ENCODE peak calls at places on chromosomes 1 and 21, in ten cellular contexts. T, O, D, M, E, I, Q, Z, P and V are unnamed samples. For H3K4me1, the result is how much of the 10 kb centered on the place peaks cover.

GRCh38 chr1:12486401-12487005 is 131.5 kb downstream of the DHRS3 start:
- DNase-seq in T (peak), O (no peak), D (peak), M (no peak), E (no peak), I (peak), Q (no peak), Z (no peak), P (no peak), V (no peak)

GRCh38 chr1:205381305-205381704 is 24.6 kb upstream of the KLHDC8A start:
- DNase-seq in T (no peak), O (no peak), D (no peak), M (no peak), E (no peak), I (no peak), Q (no peak), Z (no peak), P (no peak), V (no peak)

GRCh38 chr21:31660134-31660565 is 657 bp downstream of the SOD1 start:
- DNase-seq in T (no peak), O (no peak), D (no peak), M (peak), E (no peak), I (peak), Q (peak), Z (peak), P (peak), V (no peak)

GRCh38 chr1:228149341-228150020 is at the start of gene GJC2:
- DNase-seq in T (no peak), O (no peak), D (peak), M (peak), E (no peak), I (peak), Q (no peak), Z (no peak), P (no peak), V (peak)

GRCh38 chr1:161872506-161872905 is 106.4 kb downstream of the ATF6 start:
- DNase-seq in T (no peak), O (peak), D (no peak), M (no peak), E (no peak), I (no peak), Q (no peak), Z (no peak), P (peak), V (no peak)

GRCh38 chr1:2590233-2591141 is 3.9 kb downstream of the PRXL2B start:
- DNase-seq in T (no peak), O (no peak), D (no peak), M (no peak), E (no peak), I (no peak), Q (no peak), Z (no peak), P (no peak), V (no peak)

GRCh38 chr1:231512147-231512698 is 16.2 kb upstream of the TSNAX start:
- DNase-seq in T (peak), O (peak), D (peak), M (no peak), E (no peak), I (no peak), Q (no peak), Z (no peak), P (no peak), V (no peak)

GRCh38 chr1:71438626-71439025 is 357.8 kb upstream of the ZRANB2 start:
- DNase-seq in T (no peak), O (no peak), D (no peak), M (no peak), E (no peak), I (no peak), Q (no peak), Z (no peak), P (no peak), V (no peak)

GRCh38 chr1:86913399-86913895 is 479 bp downstream of the SELENOF start:
- DNase-seq in T (peak), O (peak), D (peak), M (peak), E (peak), I (peak), Q (peak), Z (peak), P (no peak), V (peak)

GRCh38 chr1:201016211-201016651 is 7.3 kb downstream of the KIF21B start:
- DNase-seq in T (no peak), O (peak), D (peak), M (peak), E (no peak), I (peak), Q (peak), Z (peak), P (peak), V (no peak)

GRCh38 chr1:207017615-207018559 is 14.7 kb downstream of the C1orf116 start:
- DNase-seq in T (no peak), O (no peak), D (peak), M (peak), E (no peak), I (no peak), Q (peak), Z (peak), P (no peak), V (peak)

GRCh38 chr1:188423088-188423487 is 1594.3 kb downstream of the PLA2G4A start:
- DNase-seq in T (no peak), O (peak), D (no peak), M (no peak), E (no peak), I (no peak), Q (no peak), Z (no peak), P (no peak), V (no peak)

GRCh38 chr1:45623972-45624371 is at the start of gene CCDC17:
- DNase-seq in T (no peak), O (no peak), D (peak), M (no peak), E (no peak), I (no peak), Q (no peak), Z (no peak), P (no peak), V (no peak)

GRCh38 chr1:32249831-32250525 is 1.1 kb upstream of the LCK start:
- DNase-seq in T (no peak), O (no peak), D (no peak), M (no peak), E (peak), I (peak), Q (no peak), Z (peak), P (peak), V (peak)

GRCh38 chr1:25477448-25478034 is 46.8 kb downstream of the MACO1 start:
- DNase-seq in T (no peak), O (no peak), D (no peak), M (no peak), E (no peak), I (no peak), Q (no peak), Z (no peak), P (no peak), V (no peak)

GRCh38 chr1:28833396-28833795 is 21.4 kb downstream of the OPRD1 start:
- DNase-seq in T (no peak), O (no peak), D (no peak), M (no peak), E (no peak), I (no peak), Q (no peak), Z (no peak), P (no peak), V (no peak)

GRCh38 chr1:125064481-125064880 is 3879.7 kb downstream of the SRGAP2C start:
- DNase-seq in T (no peak), O (no peak), D (no peak), M (no peak), E (no peak), I (no peak), Q (no peak), Z (no peak), P (no peak), V (no peak)

GRCh38 chr1:172900359-172900997 is 150.3 kb downstream of the TNFSF18 start:
- DNase-seq in T (no peak), O (no peak), D (no peak), M (no peak), E (no peak), I (no peak), Q (no peak), Z (no peak), P (no peak), V (no peak)

GRCh38 chr1:237146247-237146646 is 104.3 kb downstream of the RYR2 start:
- DNase-seq in T (no peak), O (no peak), D (no peak), M (no peak), E (no peak), I (peak), Q (no peak), Z (no peak), P (no peak), V (no peak)

GRCh38 chr1:149888999-149889289 is 10.4 kb upstream of the BOLA1 start:
- DNase-seq in T (no peak), O (peak), D (peak), M (peak), E (no peak), I (peak), Q (peak), Z (peak), P (no peak), V (peak)
- H3K4me1 ChIP-seq in T (under half), O (under half), D (under half), M (under half), E (under half), I (under half), Q (under half), Z (under half), P (under half), V (under half)

GRCh38 chr1:156492013-156492590 is 8.5 kb downstream of the MEF2D start:
- DNase-seq in T (no peak), O (no peak), D (no peak), M (no peak), E (no peak), I (no peak), Q (no peak), Z (no peak), P (no peak), V (no peak)
- H3K4me1 ChIP-seq in T (half or more), O (half or more), D (half or more), M (half or more), E (half or more), I (half or more), Q (under half), Z (half or more), P (under half), V (half or more)

GRCh38 chr1:83503153-83503552 is 495.8 kb downstream of the TTLL7 start:
- DNase-seq in T (no peak), O (no peak), D (no peak), M (no peak), E (no peak), I (no peak), Q (no peak), Z (no peak), P (no peak), V (no peak)

GRCh38 chr1:83500987-83501591 is 497.8 kb downstream of the TTLL7 start:
- DNase-seq in T (no peak), O (no peak), D (no peak), M (no peak), E (no peak), I (no peak), Q (no peak), Z (no peak), P (no peak), V (no peak)

GRCh38 chr1:83500531-83500930 is 498.4 kb downstream of the TTLL7 start:
- DNase-seq in T (no peak), O (no peak), D (no peak), M (no peak), E (no peak), I (no peak), Q (no peak), Z (no peak), P (no peak), V (no peak)

GRCh38 chr1:83497563-83497962 is 501.4 kb downstream of the TTLL7 start:
- DNase-seq in T (peak), O (peak), D (peak), M (peak), E (no peak), I (no peak), Q (no peak), Z (no peak), P (peak), V (no peak)

DNA sequence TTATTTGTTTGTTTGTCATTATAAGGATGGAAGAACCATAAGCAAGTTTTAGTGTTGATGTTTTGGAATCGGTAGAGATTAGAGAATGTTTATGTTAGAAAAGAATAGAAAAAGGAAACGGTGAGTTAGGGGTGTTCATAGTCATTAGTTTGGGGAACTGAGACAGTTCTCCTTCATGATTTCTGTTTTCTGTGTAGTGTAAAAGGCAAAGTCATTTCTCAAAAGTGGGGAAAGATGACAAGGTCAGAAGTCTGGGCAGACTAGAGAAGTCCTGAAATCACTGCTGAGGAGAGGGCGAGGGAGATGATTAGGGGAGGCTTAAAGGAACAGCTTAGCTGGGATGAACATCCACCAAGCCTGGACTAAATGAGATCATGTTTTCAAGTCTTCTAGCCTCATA is 498.9 kb downstream of the TTLL7 start:
- DNase-seq in T (no peak), O (no peak), D (no peak), M (no peak), E (no peak), I (no peak), Q (no peak), Z (no peak), P (no peak), V (no peak)
- H3K4me1 ChIP-seq in T (under half), O (under half), D (under half), M (under half), E (under half), I (under half), Q (under half), Z (under half), P (under half), V (under half)

GRCh38 chr1:40058453-40059291 is 18.1 kb downstream of the CAP1 start:
- DNase-seq in T (no peak), O (no peak), D (no peak), M (no peak), E (no peak), I (no peak), Q (no peak), Z (no peak), P (peak), V (no peak)
- H3K4me1 ChIP-seq in T (under half), O (under half), D (under half), M (under half), E (half or more), I (under half), Q (under half), Z (under half), P (under half), V (under half)

GRCh38 chr1:119005870-119006405 is 17.8 kb upstream of the TBX15 start:
- DNase-seq in T (no peak), O (no peak), D (no peak), M (no peak), E (no peak), I (no peak), Q (no peak), Z (no peak), P (no peak), V (no peak)

GRCh38 chr1:119006406-119007279 is 18.5 kb upstream of the TBX15 start:
- DNase-seq in T (no peak), O (no peak), D (no peak), M (no peak), E (no peak), I (no peak), Q (peak), Z (no peak), P (no peak), V (peak)

GRCh38 chr1:119004781-119005180 is 16.6 kb upstream of the TBX15 start:
- DNase-seq in T (no peak), O (no peak), D (no peak), M (no peak), E (no peak), I (no peak), Q (no peak), Z (no peak), P (no peak), V (no peak)

GRCh38 chr1:119003413-119004128 is 15.4 kb upstream of the TBX15 start:
- DNase-seq in T (no peak), O (no peak), D (no peak), M (no peak), E (no peak), I (no peak), Q (no peak), Z (no peak), P (no peak), V (no peak)

DNA sequence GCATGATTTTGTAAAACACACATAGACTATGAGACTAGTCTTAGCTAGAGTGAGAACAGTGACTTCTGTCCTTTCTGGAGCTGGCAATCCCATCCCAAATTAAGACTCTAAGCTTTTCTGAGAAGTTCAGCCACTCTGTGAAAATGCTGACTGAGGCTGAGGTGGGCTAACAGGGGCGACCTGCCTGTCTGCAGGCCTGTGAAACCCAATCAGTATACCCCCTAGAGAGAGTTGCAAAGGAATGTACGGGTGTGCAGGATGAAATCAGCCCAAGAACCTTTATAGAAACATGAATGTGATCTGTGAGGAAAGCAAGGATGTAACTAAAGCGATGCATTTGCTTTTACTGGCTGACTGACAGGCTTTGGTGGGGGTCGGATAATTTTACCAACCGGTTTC is 16.0 kb upstream of the TBX15 start:
- DNase-seq in T (no peak), O (no peak), D (no peak), M (no peak), E (no peak), I (no peak), Q (no peak), Z (no peak), P (no peak), V (no peak)
- H3K4me1 ChIP-seq in T (under half), O (under half), D (under half), M (under half), E (under half), I (under half), Q (under half), Z (under half), P (under half), V (under half)

GRCh38 chr21:45361033-45361997 is 43.6 kb upstream of the COL18A1 start:
- DNase-seq in T (no peak), O (no peak), D (no peak), M (no peak), E (no peak), I (no peak), Q (no peak), Z (no peak), P (no peak), V (no peak)
- H3K4me1 ChIP-seq in T (under half), O (under half), D (under half), M (under half), E (under half), I (under half), Q (under half), Z (under half), P (under half), V (under half)